ENCODE peak calls at places on chromosomes 4 and X, in seven cellular contexts. M, A, P, V, K, U and H are unnamed samples.

GRCh38 chrX:1807301-1807731 is 192.5 kb downstream of the ASMT start:
- DNase-seq in M (peak; percentile 18), A (no peak), P (peak; percentile 53), V (no peak), K (no peak), U (peak; percentile 27), H (no peak)

GRCh38 chr4:140252742-140253555 is 99.0 kb upstream of the MAML3 start:
- DNase-seq in M (peak; percentile 38), A (peak; percentile 22), P (peak; percentile 78), V (peak; percentile 83), K (peak; percentile 77), U (peak; percentile 35), H (peak; percentile 79)

GRCh38 chr4:72886602-72887001 is 182.9 kb downstream of the COX18 start:
- DNase-seq in M (no peak), A (no peak), P (peak; percentile 50), V (no peak), K (no peak), U (no peak), H (no peak)

GRCh38 chrX:18036394-18036793 is 175.3 kb upstream of the RAI2 start:
- DNase-seq in M (no peak), A (no peak), P (peak; percentile 33), V (no peak), K (no peak), U (no peak), H (no peak)

GRCh38 chrX:104913348-104913747 is 307.1 kb downstream of the TEX13A start:
- DNase-seq in M (no peak), A (no peak), P (peak; percentile 49), V (no peak), K (no peak), U (no peak), H (no peak)

GRCh38 chrX:41824551-41824950 is 98.8 kb downstream of the CASK start:
- DNase-seq in M (peak; percentile 42), A (peak; percentile 73), P (peak; percentile 20), V (no peak), K (no peak), U (peak; percentile 3), H (no peak)

GRCh38 chr4:146436423-146437162 is 85.1 kb downstream of the SLC10A7 start:
- DNase-seq in M (no peak), A (peak; percentile 33), P (no peak), V (no peak), K (no peak), U (no peak), H (no peak)

GRCh38 chr4:163694385-163694784 is 199.9 kb downstream of the TMA16 start:
- DNase-seq in M (peak; percentile 65), A (peak; percentile 82), P (peak; percentile 77), V (no peak), K (no peak), U (no peak), H (no peak)

GRCh38 chrX:17597836-17598434 is 139.4 kb upstream of the SCML1 start:
- DNase-seq in M (peak; percentile 37), A (no peak), P (no peak), V (no peak), K (no peak), U (no peak), H (peak; percentile 81)

GRCh38 chr4:2861631-2862436 is 18.2 kb downstream of the ADD1 start:
- DNase-seq in M (no peak), A (no peak), P (no peak), V (no peak), K (no peak), U (no peak), H (no peak)

GRCh38 chr4:55947254-55947882 is 1.4 kb upstream of the CEP135 start:
- DNase-seq in M (peak; percentile 6), A (peak; percentile 12), P (no peak), V (no peak), K (no peak), U (no peak), H (no peak)

GRCh38 chrX:48071064-48071985 is at the start of gene ZNF630:
- DNase-seq in M (peak; percentile 48), A (no peak), P (peak; percentile 72), V (peak; percentile 16), K (peak; percentile 26), U (no peak), H (peak; percentile 70)

GRCh38 chr4:158854236-158854635 is 85.4 kb downstream of the FNIP2 start:
- DNase-seq in M (no peak), A (no peak), P (no peak), V (no peak), K (no peak), U (no peak), H (no peak)

GRCh38 chr4:27048350-27049100 is 187.9 kb downstream of the STIM2 start:
- DNase-seq in M (peak; percentile 32), A (no peak), P (peak; percentile 57), V (peak; percentile 76), K (no peak), U (peak; percentile 8), H (no peak)

GRCh38 chr4:150782921-150783320 is 201.0 kb downstream of the MAB21L2 start:
- DNase-seq in M (no peak), A (no peak), P (no peak), V (no peak), K (no peak), U (no peak), H (no peak)

GRCh38 chrX:38282044-38282443 is 45.3 kb downstream of the RPGR start:
- DNase-seq in M (no peak), A (peak; percentile 29), P (peak; percentile 7), V (no peak), K (no peak), U (no peak), H (peak; percentile 18)

GRCh38 chr4:7382634-7383014 is 52.1 kb downstream of the PSAPL1 start:
- DNase-seq in M (no peak), A (no peak), P (no peak), V (no peak), K (no peak), U (no peak), H (peak; percentile 5)

GRCh38 chr4:123417813-123418212 is 21.2 kb downstream of the SPRY1 start:
- DNase-seq in M (no peak), A (no peak), P (no peak), V (no peak), K (no peak), U (no peak), H (no peak)

GRCh38 chr4:28449080-28449479 is 1588.4 kb downstream of the STIM2 start:
- DNase-seq in M (no peak), A (no peak), P (no peak), V (no peak), K (no peak), U (no peak), H (no peak)

GRCh38 chrX:68186552-68187262 is 246.6 kb downstream of the OPHN1 start:
- DNase-seq in M (no peak), A (peak; percentile 62), P (peak; percentile 69), V (no peak), K (no peak), U (peak; percentile 4), H (no peak)

GRCh38 chrX:11702965-11703631 is 37.4 kb upstream of the ARHGAP6 start:
- DNase-seq in M (no peak), A (no peak), P (no peak), V (no peak), K (no peak), U (no peak), H (no peak)

GRCh38 chr4:73036123-73036522 is 33.4 kb downstream of the COX18 start:
- DNase-seq in M (no peak), A (no peak), P (no peak), V (no peak), K (no peak), U (no peak), H (no peak)

GRCh38 chr4:110484767-110485166 is 8.8 kb downstream of the ENPEP start:
- DNase-seq in M (peak; percentile 86), A (peak; percentile 5), P (peak; percentile 58), V (no peak), K (no peak), U (no peak), H (peak; percentile 72)

GRCh38 chrX:109890910-109891502 is 111.9 kb upstream of the TMEM164 start:
- DNase-seq in M (peak; percentile 45), A (peak; percentile 30), P (peak; percentile 74), V (peak; percentile 3), K (peak; percentile 7), U (peak; percentile 26), H (peak; percentile 37)

GRCh38 chr4:169283114-169283509 is 12.4 kb upstream of the SH3RF1 start:
- DNase-seq in M (peak; percentile 58), A (peak; percentile 73), P (peak; percentile 89), V (no peak), K (no peak), U (peak; percentile 11), H (no peak)

GRCh38 chr4:41360214-41360910 is 103.6 kb downstream of the UCHL1 start:
- DNase-seq in M (no peak), A (peak; percentile 31), P (peak; percentile 67), V (peak; percentile 81), K (no peak), U (peak; percentile 40), H (peak; percentile 41)

GRCh38 chr4:165767671-165768070 is 105.4 kb upstream of the TLL1 start:
- DNase-seq in M (no peak), A (no peak), P (no peak), V (no peak), K (no peak), U (no peak), H (no peak)

GRCh38 chrX:49071877-49072711 is 1.7 kb downstream of the PRAF2 start:
- DNase-seq in M (peak; percentile 57), A (peak; percentile 3), P (no peak), V (peak; percentile 23), K (no peak), U (no peak), H (peak; percentile 84)

GRCh38 chr4:15982833-15983528 is 20.0 kb upstream of the FGFBP2 start:
- DNase-seq in M (peak; percentile 57), A (no peak), P (peak; percentile 11), V (no peak), K (no peak), U (no peak), H (no peak)

GRCh38 chrX:37453821-37454220 is 104.7 kb downstream of the PRRG1 start:
- DNase-seq in M (no peak), A (no peak), P (peak; percentile 22), V (no peak), K (no peak), U (no peak), H (no peak)

GRCh38 chr4:143531368-143531767 is 17.9 kb downstream of the SMARCA5 start:
- DNase-seq in M (no peak), A (no peak), P (peak; percentile 42), V (no peak), K (no peak), U (no peak), H (no peak)

GRCh38 chr4:15551740-15552446 is 82.2 kb downstream of the CC2D2A start:
- DNase-seq in M (no peak), A (no peak), P (no peak), V (no peak), K (no peak), U (no peak), H (no peak)

GRCh38 chrX:42176790-42177189 is 253.4 kb upstream of the CASK start:
- DNase-seq in M (no peak), A (no peak), P (peak; percentile 2), V (no peak), K (no peak), U (no peak), H (no peak)

GRCh38 chr4:177408023-177408422 is 34.2 kb downstream of the AGA start:
- DNase-seq in M (no peak), A (no peak), P (no peak), V (no peak), K (no peak), U (no peak), H (no peak)

GRCh38 chr4:128565565-128566186 is 243.8 kb upstream of the JADE1 start:
- DNase-seq in M (no peak), A (no peak), P (peak; percentile 46), V (no peak), K (no peak), U (no peak), H (peak; percentile 32)

GRCh38 chr4:90543419-90544170 is 416.4 kb downstream of the CCSER1 start:
- DNase-seq in M (no peak), A (no peak), P (no peak), V (no peak), K (no peak), U (no peak), H (no peak)

GRCh38 chr4:6180841-6181631 is 19.3 kb downstream of the JAKMIP1 start:
- DNase-seq in M (no peak), A (no peak), P (no peak), V (no peak), K (no peak), U (no peak), H (no peak)

GRCh38 chrX:23787745-23788118 is 4.8 kb downstream of the SAT1 start:
- DNase-seq in M (no peak), A (no peak), P (no peak), V (no peak), K (no peak), U (no peak), H (no peak)